ENCODE peak calls at places on chromosomes 6 and 20, in four cellular contexts. One of them, this sample, is unnamed.

GRCh38 chr6:134416501-134417154 is 98.7 kb upstream of the SGK1 start:
- DNase-seq in kidney tubule cell: peak; percentile 96
- DNase-seq in HT1080: no peak
- DNase-seq in mucosa of gallbladder: no peak
- DNase-seq in this sample: no peak

GRCh38 chr6:21263531-21264287 is 329.8 kb upstream of the SOX4 start:
- DNase-seq in kidney tubule cell: peak; percentile 60
- DNase-seq in HT1080: peak; percentile 62
- DNase-seq in mucosa of gallbladder: no peak
- DNase-seq in this sample: no peak

GRCh38 chr20:25250508-25250907 is 2.6 kb downstream of the PYGB start:
- DNase-seq in kidney tubule cell: no peak
- DNase-seq in HT1080: no peak
- DNase-seq in mucosa of gallbladder: no peak
- DNase-seq in this sample: no peak

GRCh38 chr6:11354019-11354418 is 121.6 kb upstream of the NEDD9 start:
- DNase-seq in kidney tubule cell: no peak
- DNase-seq in HT1080: peak; percentile 44
- DNase-seq in mucosa of gallbladder: no peak
- DNase-seq in this sample: no peak

GRCh38 chr20:63828124-63828523 is 2.9 kb downstream of the ZBTB46 start:
- DNase-seq in kidney tubule cell: no peak
- DNase-seq in HT1080: no peak
- DNase-seq in mucosa of gallbladder: no peak
- DNase-seq in this sample: no peak

GRCh38 chr6:133705731-133706130 is 183.2 kb upstream of the TCF21 start:
- DNase-seq in kidney tubule cell: no peak
- DNase-seq in HT1080: peak; percentile 66
- DNase-seq in mucosa of gallbladder: no peak
- DNase-seq in this sample: no peak

GRCh38 chr6:70210462-70210861 is 92.4 kb downstream of the COL9A1 start:
- DNase-seq in kidney tubule cell: no peak
- DNase-seq in HT1080: no peak
- DNase-seq in mucosa of gallbladder: no peak
- DNase-seq in this sample: no peak

GRCh38 chr6:21357262-21357661 is 236.3 kb upstream of the SOX4 start:
- DNase-seq in kidney tubule cell: no peak
- DNase-seq in HT1080: no peak
- DNase-seq in mucosa of gallbladder: no peak
- DNase-seq in this sample: no peak

GRCh38 chr20:59145247-59145925 is 18.2 kb upstream of the ZNF831 start:
- DNase-seq in kidney tubule cell: no peak
- DNase-seq in HT1080: no peak
- DNase-seq in mucosa of gallbladder: no peak
- DNase-seq in this sample: no peak

GRCh38 chr6:33607784-33608161 is 13.3 kb upstream of the ITPR3 start:
- DNase-seq in kidney tubule cell: peak; percentile 42
- DNase-seq in HT1080: no peak
- DNase-seq in mucosa of gallbladder: peak; percentile 78
- DNase-seq in this sample: no peak

GRCh38 chr6:114194362-114195343 is 148.2 kb downstream of the HS3ST5 start:
- DNase-seq in kidney tubule cell: no peak
- DNase-seq in HT1080: peak; percentile 31
- DNase-seq in mucosa of gallbladder: no peak
- DNase-seq in this sample: peak; percentile 18

GRCh38 chr20:18991012-18991411 is 177.4 kb downstream of the SCP2D1 start:
- DNase-seq in kidney tubule cell: no peak
- DNase-seq in HT1080: no peak
- DNase-seq in mucosa of gallbladder: no peak
- DNase-seq in this sample: no peak

GRCh38 chr6:39353698-39354315 is 31.3 kb upstream of the KCNK16 start:
- DNase-seq in kidney tubule cell: no peak
- DNase-seq in HT1080: no peak
- DNase-seq in mucosa of gallbladder: no peak
- DNase-seq in this sample: no peak

GRCh38 chr6:168370310-168370991 is 50.9 kb upstream of the DACT2 start:
- DNase-seq in kidney tubule cell: peak; percentile 47
- DNase-seq in HT1080: peak; percentile 35
- DNase-seq in mucosa of gallbladder: peak; percentile 72
- DNase-seq in this sample: peak; percentile 92

GRCh38 chr6:137783640-137784198 is 83.3 kb upstream of the TNFAIP3 start:
- DNase-seq in kidney tubule cell: peak; percentile 9
- DNase-seq in HT1080: no peak
- DNase-seq in mucosa of gallbladder: no peak
- DNase-seq in this sample: no peak

GRCh38 chr6:98839788-98840361 is 5.5 kb downstream of the POU3F2 start:
- DNase-seq in kidney tubule cell: peak; percentile 22
- DNase-seq in HT1080: peak; percentile 47
- DNase-seq in mucosa of gallbladder: no peak
- DNase-seq in this sample: no peak

GRCh38 chr20:16661738-16662137 is 68.1 kb upstream of the SNRPB2 start:
- DNase-seq in kidney tubule cell: no peak
- DNase-seq in HT1080: peak; percentile 32
- DNase-seq in mucosa of gallbladder: peak; percentile 10
- DNase-seq in this sample: no peak

GRCh38 chr6:133551436-133551835 is 310.3 kb downstream of the EYA4 start:
- DNase-seq in kidney tubule cell: no peak
- DNase-seq in HT1080: no peak
- DNase-seq in mucosa of gallbladder: no peak
- DNase-seq in this sample: no peak

GRCh38 chr6:158170656-158171081 is 2.5 kb downstream of the GTF2H5 start:
- DNase-seq in kidney tubule cell: peak; percentile 79
- DNase-seq in HT1080: peak; percentile 92
- DNase-seq in mucosa of gallbladder: no peak
- DNase-seq in this sample: peak; percentile 9

GRCh38 chr6:74044417-74045096 is 348.6 kb downstream of the CD109 start:
- DNase-seq in kidney tubule cell: peak; percentile 47
- DNase-seq in HT1080: peak; percentile 43
- DNase-seq in mucosa of gallbladder: no peak
- DNase-seq in this sample: no peak

GRCh38 chr6:37987008-37987407 is 167.5 kb downstream of the ZFAND3 start:
- DNase-seq in kidney tubule cell: no peak
- DNase-seq in HT1080: no peak
- DNase-seq in mucosa of gallbladder: no peak
- DNase-seq in this sample: no peak

GRCh38 chr6:71375676-71376075 is 87.1 kb downstream of the OGFRL1 start:
- DNase-seq in kidney tubule cell: peak; percentile 69
- DNase-seq in HT1080: peak; percentile 81
- DNase-seq in mucosa of gallbladder: peak; percentile 37
- DNase-seq in this sample: no peak

GRCh38 chr6:45477785-45478184 is 100.1 kb upstream of the SUPT3H start:
- DNase-seq in kidney tubule cell: peak; percentile 6
- DNase-seq in HT1080: no peak
- DNase-seq in mucosa of gallbladder: no peak
- DNase-seq in this sample: no peak

GRCh38 chr6:117338567-117338966 is 73.2 kb downstream of the VGLL2 start:
- DNase-seq in kidney tubule cell: no peak
- DNase-seq in HT1080: peak; percentile 20
- DNase-seq in mucosa of gallbladder: no peak
- DNase-seq in this sample: no peak

GRCh38 chr20:41316009-41316408 is 1.5 kb downstream of the ZHX3 start:
- DNase-seq in kidney tubule cell: peak; percentile 49
- DNase-seq in HT1080: no peak
- DNase-seq in mucosa of gallbladder: no peak
- DNase-seq in this sample: no peak

GRCh38 chr6:111210074-111210729 is 122.9 kb downstream of the SLC16A10 start:
- DNase-seq in kidney tubule cell: peak; percentile 65
- DNase-seq in HT1080: peak; percentile 73
- DNase-seq in mucosa of gallbladder: peak; percentile 20
- DNase-seq in this sample: peak; percentile 44

GRCh38 chr6:47897233-47897632 is 115.4 kb downstream of the OPN5 start:
- DNase-seq in kidney tubule cell: no peak
- DNase-seq in HT1080: no peak
- DNase-seq in mucosa of gallbladder: no peak
- DNase-seq in this sample: no peak

GRCh38 chr6:1817033-1817761 is 207.5 kb downstream of the FOXC1 start:
- DNase-seq in kidney tubule cell: no peak
- DNase-seq in HT1080: no peak
- DNase-seq in mucosa of gallbladder: no peak
- DNase-seq in this sample: no peak

GRCh38 chr20:57251949-57252348 is 14.5 kb downstream of the BMP7 start:
- DNase-seq in kidney tubule cell: no peak
- DNase-seq in HT1080: no peak
- DNase-seq in mucosa of gallbladder: no peak
- DNase-seq in this sample: no peak